ENCODE peak calls at places on chromosomes 13 and 19, in nine cellular contexts. X is SK-N-SH; N is thyroid gland; B is lung; V is ascending aorta; Y is SJCRH30; R is body of pancreas; L is effector memory CD4-positive, alpha-beta T cell; G is prostate gland. E is an unnamed sample.
A peak's percentile ranks its signal among the peaks of the same experiment; 100 is the strongest.

GRCh38 chr13:113407531-113408393 is 43.8 kb upstream of the GRTP1 start:
- DNase-seq in L (no peak), X (no peak), N (no peak), Y (no peak), G (no peak), R (peak; percentile 5), V (no peak), B (no peak), E (no peak)

GRCh38 chr19:42850981-42851717 is 28.4 kb downstream of the PSG1 start:
- DNase-seq in Y (peak; percentile 78), N (peak; percentile 5), V (peak; percentile 59), R (peak; percentile 30), G (no peak), X (no peak), B (no peak), L (no peak), E (peak; percentile 89)

GRCh38 chr13:89763011-89763410 is 1584.5 kb upstream of the MIR17HG start:
- DNase-seq in L (no peak), X (no peak), B (no peak), R (no peak), G (no peak), N (no peak), Y (no peak), V (no peak), E (no peak)

GRCh38 chr13:23960566-23961156 is 63.4 kb upstream of the C1QTNF9B start:
- DNase-seq in Y (peak; percentile 67), N (no peak), G (no peak), V (no peak), B (no peak), L (no peak), R (peak; percentile 31), X (no peak), E (no peak)

GRCh38 chr13:87877477-87877876 is 206.3 kb downstream of the SLITRK5 start:
- DNase-seq in Y (no peak), B (no peak), R (no peak), X (no peak), N (no peak), G (no peak), L (no peak), V (no peak), E (no peak)

GRCh38 chr13:40764587-40765403 is 6.2 kb downstream of the MRPS31 start:
- DNase-seq in R (peak; percentile 69), L (no peak), B (no peak), X (no peak), V (no peak), N (no peak), G (no peak), Y (no peak), E (no peak)

GRCh38 chr13:63110431-63110830 is 1694.8 kb upstream of the PCDH20 start:
- DNase-seq in V (no peak), X (no peak), G (no peak), L (no peak), Y (peak; percentile 4), N (no peak), R (no peak), B (no peak), E (no peak)

GRCh38 chr13:39263033-39263432 is 224.8 kb downstream of the NHLRC3 start:
- DNase-seq in V (no peak), Y (peak; percentile 89), G (peak; percentile 9), R (peak; percentile 62), X (peak; percentile 52), L (no peak), B (no peak), N (peak; percentile 36), E (no peak)

GRCh38 chr19:47097396-47098217 is 16.0 kb downstream of the ZC3H4 start:
- DNase-seq in Y (no peak), N (peak; percentile 78), R (no peak), X (no peak), V (no peak), G (no peak), L (no peak), B (peak; percentile 29), E (no peak)

GRCh38 chr13:38743499-38743898 is 56.6 kb downstream of the FREM2 start:
- DNase-seq in R (no peak), B (no peak), L (no peak), G (no peak), V (no peak), N (no peak), X (no peak), Y (no peak), E (no peak)

GRCh38 chr13:59960683-59961082 is 203.0 kb downstream of the DIAPH3 start:
- DNase-seq in G (no peak), L (no peak), R (no peak), Y (no peak), N (no peak), V (no peak), X (no peak), B (no peak), E (no peak)

DNA sequence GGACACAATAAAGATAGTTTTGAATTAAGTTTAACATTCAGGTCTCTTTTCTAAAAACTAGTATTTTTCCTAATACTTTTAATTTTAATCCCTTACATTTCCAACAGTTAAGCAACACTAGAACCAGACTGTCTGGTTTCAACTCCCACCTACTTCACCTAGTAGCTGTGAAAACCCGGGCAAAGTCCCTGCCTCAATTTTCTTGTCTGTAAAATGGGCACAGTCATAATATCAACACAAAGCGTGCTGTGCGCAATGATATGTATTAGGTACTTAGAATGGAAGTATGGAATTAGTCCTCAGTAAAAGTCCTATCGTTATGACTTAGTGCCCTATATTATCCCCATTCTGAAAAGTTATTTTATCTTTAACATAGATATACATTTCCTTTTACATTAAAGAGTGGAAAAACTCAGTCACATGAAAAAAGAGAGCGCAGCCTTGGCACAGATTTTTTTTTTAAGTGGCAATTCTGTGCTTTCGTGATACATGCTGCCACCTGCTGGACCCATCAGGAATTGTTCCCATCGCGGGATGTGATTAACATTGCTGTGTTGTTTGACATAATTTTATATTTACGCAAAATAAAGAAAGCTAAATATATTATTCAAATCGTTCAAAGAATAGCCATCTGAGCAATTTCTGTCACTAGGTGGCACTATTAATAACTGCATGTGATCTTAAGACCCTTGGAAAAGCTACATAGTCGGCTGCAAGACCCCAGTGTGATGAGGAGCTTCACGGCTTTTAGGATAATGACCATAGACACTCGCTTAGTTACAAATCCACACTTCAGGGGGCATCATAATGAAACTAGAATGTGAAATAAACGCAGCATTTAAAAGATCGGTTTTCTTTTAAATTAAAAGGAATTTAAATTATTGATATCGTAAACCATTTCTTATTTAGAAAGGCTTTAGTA is 59.9 kb downstream of the LIG4 start:
- DNase-seq in G (no peak), R (peak; percentile 81), V (no peak), Y (peak; percentile 58), L (no peak), B (peak; percentile 63), N (peak; percentile 67), X (peak; percentile 55), E (no peak)
- H3K4me3 ChIP-seq in G (no peak overlapping the region), R (no peak overlapping the region), V (no peak overlapping the region), Y (no peak overlapping the region), L (no peak overlapping the region), B (no peak overlapping the region), N (no peak overlapping the region), X (peak overlapping the region; percentile 48), E (no peak overlapping the region)

DNA sequence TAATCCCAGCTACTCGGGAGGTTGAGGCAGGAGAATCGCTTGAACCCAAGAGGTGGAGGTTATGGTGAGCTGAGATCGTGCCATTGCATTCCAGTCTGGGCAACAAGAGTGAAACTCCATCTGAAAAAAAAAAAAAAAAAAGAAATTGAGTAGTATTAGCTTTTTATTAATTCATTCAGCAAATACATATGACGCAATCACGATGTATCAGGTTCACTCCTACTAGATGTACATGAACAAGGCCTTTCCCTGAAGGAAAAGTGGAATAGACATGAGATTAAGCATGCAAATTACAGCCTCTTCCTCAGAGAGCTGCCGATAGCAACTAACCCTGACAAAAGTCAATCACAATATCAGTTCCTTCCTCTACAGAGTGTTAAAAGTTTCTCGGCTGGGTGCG is 9.2 kb upstream of the TPT1 start:
- DNase-seq in Y (no peak), L (no peak), V (no peak), X (no peak), R (no peak), N (no peak), G (no peak), B (no peak), E (no peak)
- H3K27ac ChIP-seq in Y (no peak overlapping the region), L (no peak overlapping the region), V (no peak overlapping the region), X (no peak overlapping the region), R (no peak overlapping the region), N (no peak overlapping the region), G (no peak overlapping the region), B (no peak overlapping the region), E (no peak overlapping the region)

GRCh38 chr19:45250216-45250831 is 747 bp upstream of the MARK4 start:
- DNase-seq in R (no peak), G (no peak), N (no peak), V (no peak), L (no peak), X (peak; percentile 66), B (no peak), Y (no peak), E (no peak)
- H3K4me3 ChIP-seq in R (peak overlapping the region; percentile 48), G (peak overlapping the region; percentile 89), N (peak overlapping the region; percentile 69), V (peak overlapping the region; percentile 99), L (peak overlapping the region; percentile 77), X (peak overlapping the region; percentile 71), B (peak overlapping the region; percentile 44), Y (peak overlapping the region; percentile 91), E (peak overlapping the region; percentile 68)

DNA sequence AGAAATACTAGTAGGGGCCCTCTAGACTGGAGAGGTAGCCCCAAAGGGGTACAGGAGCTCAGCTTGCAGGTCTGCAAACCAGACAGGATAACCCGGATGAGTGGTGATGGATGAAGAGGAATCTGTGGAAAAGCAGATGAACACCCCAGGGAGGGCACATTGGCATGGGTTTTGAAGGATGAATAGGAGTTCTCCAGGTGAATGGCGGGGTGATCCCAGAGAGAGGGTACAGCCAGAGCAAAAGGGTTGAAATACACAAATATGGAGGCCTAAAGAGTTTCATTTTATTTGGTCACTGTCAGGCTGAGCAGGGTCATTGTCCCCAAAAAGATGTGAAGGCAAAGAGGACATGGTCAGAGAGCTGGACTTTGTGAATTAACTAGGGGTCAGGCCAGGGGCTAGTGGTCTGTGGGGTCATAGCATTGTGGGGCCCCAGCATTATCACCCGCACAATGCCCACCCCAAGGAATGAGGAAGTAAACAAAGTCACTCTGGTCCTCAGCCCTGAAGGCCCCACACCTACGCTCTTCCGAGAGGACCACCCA is 4.8 kb downstream of the NR2F6 start:
- DNase-seq in N (no peak), R (no peak), B (no peak), Y (no peak), X (no peak), G (no peak), L (no peak), V (no peak), E (no peak)
- H3K27ac ChIP-seq in N (no peak overlapping the region), R (peak overlapping the region; percentile 97), B (no peak overlapping the region), Y (no peak overlapping the region), X (no peak overlapping the region), G (no peak overlapping the region), L (no peak overlapping the region), V (peak overlapping the region; percentile 78), E (no peak overlapping the region)

DNA sequence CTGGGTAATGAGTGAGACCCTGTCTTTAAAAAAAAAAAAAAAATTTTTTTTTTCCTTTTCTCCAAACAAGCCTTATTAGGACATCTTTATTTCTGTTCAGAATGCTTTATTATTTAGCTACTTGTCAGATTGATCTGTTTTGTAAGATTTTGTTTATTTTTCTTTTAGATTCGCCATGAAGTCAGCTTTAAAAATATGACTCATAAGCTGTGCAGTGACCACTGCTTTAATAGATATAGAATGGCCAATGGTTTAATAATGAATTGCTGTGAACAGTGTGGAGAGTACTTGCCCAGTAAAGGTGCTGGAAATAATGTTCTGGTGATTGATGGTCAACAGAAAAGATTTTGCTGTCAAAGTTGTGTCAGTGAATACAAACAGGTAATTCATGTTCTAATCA is 47.7 kb downstream of the ZMYM2 start:
- DNase-seq in Y (no peak), G (no peak), B (no peak), V (no peak), R (no peak), N (no peak), X (no peak), L (no peak), E (peak; percentile 16)
- H3K4me3 ChIP-seq in Y (no peak overlapping the region), G (no peak overlapping the region), B (no peak overlapping the region), V (no peak overlapping the region), R (no peak overlapping the region), N (no peak overlapping the region), X (no peak overlapping the region), L (no peak overlapping the region), E (no peak overlapping the region)